ENCODE peak calls at places on chromosomes 7 and 10, in ten cellular contexts. One of them, this sample, is unnamed.

GRCh38 chr7:140062118-140062527 is 628 bp downstream of the PARP12 start:
- DNase-seq in substantia nigra: no peak
- DNase-seq in Calu3: no peak
- DNase-seq in Right ventricle myocardium inferior: no peak
- DNase-seq in mesothelial cell of epicardium: no peak
- DNase-seq in activated T-helper 1 cell treated with anti-CD3 and anti-CD28 coated beads, Interleukin-12 subunit alpha, Interleukin-12 subunit beta, Interleukin-2, Interleukin-4 antibody, amounts not matched to agents 30 ng/mL and 10 ng/mL and 1 ng/mL, durations not matched to agents 14 hours and 24 hours and 36 hours: peak
- DNase-seq in AG09309: no peak
- DNase-seq in activated naive CD8-positive, alpha-beta T cell treated with anti-CD3 and anti-CD28 coated beads, Interleukin-2, amount 50 U/mL, for 24 hours: peak
- DNase-seq in lower lobe of right lung: peak
- DNase-seq in activated CD4-positive, alpha-beta T cell treated with anti-CD3 and anti-CD28 coated beads, Interleukin-2, amount 50 U/mL, for 48 hours: peak
- DNase-seq in this sample: no peak

GRCh38 chr7:98266840-98267239 is 14.6 kb upstream of the BRI3 start:
- DNase-seq in substantia nigra: no peak
- DNase-seq in Calu3: no peak
- DNase-seq in Right ventricle myocardium inferior: no peak
- DNase-seq in mesothelial cell of epicardium: no peak
- DNase-seq in activated T-helper 1 cell treated with anti-CD3 and anti-CD28 coated beads, Interleukin-12 subunit alpha, Interleukin-12 subunit beta, Interleukin-2, Interleukin-4 antibody, amounts not matched to agents 30 ng/mL and 10 ng/mL and 1 ng/mL, durations not matched to agents 14 hours and 24 hours and 36 hours: no peak
- DNase-seq in AG09309: no peak
- DNase-seq in activated naive CD8-positive, alpha-beta T cell treated with anti-CD3 and anti-CD28 coated beads, Interleukin-2, amount 50 U/mL, for 24 hours: no peak
- DNase-seq in lower lobe of right lung: no peak
- DNase-seq in activated CD4-positive, alpha-beta T cell treated with anti-CD3 and anti-CD28 coated beads, Interleukin-2, amount 50 U/mL, for 48 hours: no peak
- DNase-seq in this sample: no peak

GRCh38 chr7:26549281-26549943 is 257.8 kb downstream of the SNX10 start:
- DNase-seq in substantia nigra: no peak
- DNase-seq in Calu3: peak
- DNase-seq in Right ventricle myocardium inferior: no peak
- DNase-seq in mesothelial cell of epicardium: no peak
- DNase-seq in activated T-helper 1 cell treated with anti-CD3 and anti-CD28 coated beads, Interleukin-12 subunit alpha, Interleukin-12 subunit beta, Interleukin-2, Interleukin-4 antibody, amounts not matched to agents 30 ng/mL and 10 ng/mL and 1 ng/mL, durations not matched to agents 14 hours and 24 hours and 36 hours: no peak
- DNase-seq in AG09309: no peak
- DNase-seq in activated naive CD8-positive, alpha-beta T cell treated with anti-CD3 and anti-CD28 coated beads, Interleukin-2, amount 50 U/mL, for 24 hours: no peak
- DNase-seq in lower lobe of right lung: no peak
- DNase-seq in activated CD4-positive, alpha-beta T cell treated with anti-CD3 and anti-CD28 coated beads, Interleukin-2, amount 50 U/mL, for 48 hours: no peak
- DNase-seq in this sample: no peak

GRCh38 chr10:115845958-115846357 is 427.0 kb downstream of the GFRA1 start:
- DNase-seq in substantia nigra: no peak
- DNase-seq in Calu3: no peak
- DNase-seq in Right ventricle myocardium inferior: no peak
- DNase-seq in mesothelial cell of epicardium: no peak
- DNase-seq in activated T-helper 1 cell treated with anti-CD3 and anti-CD28 coated beads, Interleukin-12 subunit alpha, Interleukin-12 subunit beta, Interleukin-2, Interleukin-4 antibody, amounts not matched to agents 30 ng/mL and 10 ng/mL and 1 ng/mL, durations not matched to agents 14 hours and 24 hours and 36 hours: no peak
- DNase-seq in AG09309: no peak
- DNase-seq in activated naive CD8-positive, alpha-beta T cell treated with anti-CD3 and anti-CD28 coated beads, Interleukin-2, amount 50 U/mL, for 24 hours: no peak
- DNase-seq in lower lobe of right lung: no peak
- DNase-seq in activated CD4-positive, alpha-beta T cell treated with anti-CD3 and anti-CD28 coated beads, Interleukin-2, amount 50 U/mL, for 48 hours: no peak
- DNase-seq in this sample: no peak

GRCh38 chr10:98170249-98171117 is 36.0 kb downstream of the R3HCC1L start:
- DNase-seq in substantia nigra: peak
- DNase-seq in Calu3: peak
- DNase-seq in Right ventricle myocardium inferior: no peak
- DNase-seq in mesothelial cell of epicardium: no peak
- DNase-seq in activated T-helper 1 cell treated with anti-CD3 and anti-CD28 coated beads, Interleukin-12 subunit alpha, Interleukin-12 subunit beta, Interleukin-2, Interleukin-4 antibody, amounts not matched to agents 30 ng/mL and 10 ng/mL and 1 ng/mL, durations not matched to agents 14 hours and 24 hours and 36 hours: no peak
- DNase-seq in AG09309: no peak
- DNase-seq in activated naive CD8-positive, alpha-beta T cell treated with anti-CD3 and anti-CD28 coated beads, Interleukin-2, amount 50 U/mL, for 24 hours: peak
- DNase-seq in lower lobe of right lung: no peak
- DNase-seq in activated CD4-positive, alpha-beta T cell treated with anti-CD3 and anti-CD28 coated beads, Interleukin-2, amount 50 U/mL, for 48 hours: peak
- DNase-seq in this sample: no peak

GRCh38 chr10:30392564-30392990 is 41.4 kb upstream of the MAP3K8 start:
- DNase-seq in substantia nigra: peak
- DNase-seq in Calu3: peak
- DNase-seq in Right ventricle myocardium inferior: peak
- DNase-seq in mesothelial cell of epicardium: peak
- DNase-seq in activated T-helper 1 cell treated with anti-CD3 and anti-CD28 coated beads, Interleukin-12 subunit alpha, Interleukin-12 subunit beta, Interleukin-2, Interleukin-4 antibody, amounts not matched to agents 30 ng/mL and 10 ng/mL and 1 ng/mL, durations not matched to agents 14 hours and 24 hours and 36 hours: peak
- DNase-seq in AG09309: no peak
- DNase-seq in activated naive CD8-positive, alpha-beta T cell treated with anti-CD3 and anti-CD28 coated beads, Interleukin-2, amount 50 U/mL, for 24 hours: peak
- DNase-seq in lower lobe of right lung: peak
- DNase-seq in activated CD4-positive, alpha-beta T cell treated with anti-CD3 and anti-CD28 coated beads, Interleukin-2, amount 50 U/mL, for 48 hours: peak
- DNase-seq in this sample: no peak

GRCh38 chr7:31690892-31691291 is 3.9 kb downstream of the PPP1R17 start:
- DNase-seq in substantia nigra: no peak
- DNase-seq in Calu3: no peak
- DNase-seq in Right ventricle myocardium inferior: no peak
- DNase-seq in mesothelial cell of epicardium: no peak
- DNase-seq in activated T-helper 1 cell treated with anti-CD3 and anti-CD28 coated beads, Interleukin-12 subunit alpha, Interleukin-12 subunit beta, Interleukin-2, Interleukin-4 antibody, amounts not matched to agents 30 ng/mL and 10 ng/mL and 1 ng/mL, durations not matched to agents 14 hours and 24 hours and 36 hours: no peak
- DNase-seq in AG09309: no peak
- DNase-seq in activated naive CD8-positive, alpha-beta T cell treated with anti-CD3 and anti-CD28 coated beads, Interleukin-2, amount 50 U/mL, for 24 hours: no peak
- DNase-seq in lower lobe of right lung: no peak
- DNase-seq in activated CD4-positive, alpha-beta T cell treated with anti-CD3 and anti-CD28 coated beads, Interleukin-2, amount 50 U/mL, for 48 hours: no peak
- DNase-seq in this sample: no peak

GRCh38 chr10:78267598-78267997 is 233.9 kb downstream of the RPS24 start:
- DNase-seq in substantia nigra: no peak
- DNase-seq in Calu3: no peak
- DNase-seq in Right ventricle myocardium inferior: no peak
- DNase-seq in mesothelial cell of epicardium: no peak
- DNase-seq in activated T-helper 1 cell treated with anti-CD3 and anti-CD28 coated beads, Interleukin-12 subunit alpha, Interleukin-12 subunit beta, Interleukin-2, Interleukin-4 antibody, amounts not matched to agents 30 ng/mL and 10 ng/mL and 1 ng/mL, durations not matched to agents 14 hours and 24 hours and 36 hours: no peak
- DNase-seq in AG09309: no peak
- DNase-seq in activated naive CD8-positive, alpha-beta T cell treated with anti-CD3 and anti-CD28 coated beads, Interleukin-2, amount 50 U/mL, for 24 hours: no peak
- DNase-seq in lower lobe of right lung: no peak
- DNase-seq in activated CD4-positive, alpha-beta T cell treated with anti-CD3 and anti-CD28 coated beads, Interleukin-2, amount 50 U/mL, for 48 hours: no peak
- DNase-seq in this sample: no peak

GRCh38 chr10:71092812-71093391 is 119.5 kb upstream of the UNC5B start:
- DNase-seq in substantia nigra: no peak
- DNase-seq in Calu3: no peak
- DNase-seq in Right ventricle myocardium inferior: no peak
- DNase-seq in mesothelial cell of epicardium: no peak
- DNase-seq in activated T-helper 1 cell treated with anti-CD3 and anti-CD28 coated beads, Interleukin-12 subunit alpha, Interleukin-12 subunit beta, Interleukin-2, Interleukin-4 antibody, amounts not matched to agents 30 ng/mL and 10 ng/mL and 1 ng/mL, durations not matched to agents 14 hours and 24 hours and 36 hours: no peak
- DNase-seq in AG09309: no peak
- DNase-seq in activated naive CD8-positive, alpha-beta T cell treated with anti-CD3 and anti-CD28 coated beads, Interleukin-2, amount 50 U/mL, for 24 hours: no peak
- DNase-seq in lower lobe of right lung: no peak
- DNase-seq in activated CD4-positive, alpha-beta T cell treated with anti-CD3 and anti-CD28 coated beads, Interleukin-2, amount 50 U/mL, for 48 hours: no peak
- DNase-seq in this sample: no peak

This sample was measured in NCI-H187 treated with DMSO at 0.1 percent for 48 hours.